ENCODE peak calls at places on chromosomes 1 and 21, in ten cellular contexts. R is GM12864, P is GM12865, H is dorsolateral prefrontal cortex, A is glutamatergic neuron, G is Calu3, V is fibroblast of mammary gland, M is A673, D is RWPE2, K is esophagus squamous epithelium. X is an unnamed sample.

GRCh38 chr1:83950106-83950661 is 48.7 kb downstream of the TTLL7 start:
- DNase-seq in R (no peak), P (no peak), H (no peak), A (no peak), G (no peak), V (no peak), M (no peak), D (no peak), K (no peak), X (no peak)

GRCh38 chr1:26472901-26473845 is 933 bp downstream of the HMGN2 start:
- DNase-seq in R (peak), P (peak), H (peak), A (peak), G (peak), V (peak), M (peak), D (peak), K (peak), X (peak)

GRCh38 chr1:198267921-198268320 is 111.1 kb downstream of the NEK7 start:
- DNase-seq in R (no peak), P (no peak), H (no peak), A (no peak), G (no peak), V (peak), M (no peak), D (no peak), K (no peak), X (no peak)

GRCh38 chr1:100229681-100230443 is 19.8 kb downstream of the DBT start:
- DNase-seq in R (no peak), P (no peak), H (no peak), A (no peak), G (no peak), V (no peak), M (no peak), D (no peak), K (no peak), X (no peak)

GRCh38 chr1:3821934-3822307 is 25.6 kb upstream of the LRRC47 start:
- DNase-seq in R (no peak), P (no peak), H (no peak), A (no peak), G (no peak), V (no peak), M (no peak), D (no peak), K (no peak), X (peak)

GRCh38 chr1:8090241-8090702 is 64.2 kb upstream of the ERRFI1 start:
- DNase-seq in R (no peak), P (no peak), H (no peak), A (no peak), G (no peak), V (peak), M (peak), D (no peak), K (no peak), X (no peak)

GRCh38 chr1:37147397-37147831 is 113.1 kb upstream of the GRIK3 start:
- DNase-seq in R (no peak), P (no peak), H (no peak), A (no peak), G (no peak), V (no peak), M (no peak), D (no peak), K (no peak), X (no peak)

GRCh38 chr1:9145021-9145668 is 16.2 kb upstream of the GPR157 start:
- DNase-seq in R (no peak), P (peak), H (no peak), A (no peak), G (peak), V (peak), M (no peak), D (no peak), K (no peak), X (peak)

GRCh38 chr1:18581420-18581880 is 49.2 kb upstream of the PAX7 start:
- DNase-seq in R (no peak), P (peak), H (peak), A (peak), G (peak), V (peak), M (peak), D (no peak), K (no peak), X (no peak)

GRCh38 chr21:45542242-45542666 is at the start of gene SLC19A1:
- DNase-seq in R (no peak), P (peak), H (peak), A (peak), G (peak), V (peak), M (peak), D (peak), K (no peak), X (peak)
- TF ChIP-seq CTCF in R (peak), P (peak), H (peak), A (peak), G (no peak), V (no peak), M (no peak), D (no peak), K (peak), X (peak)

GRCh38 chr1:66281808-66282207 is 252.1 kb upstream of the SGIP1 start:
- DNase-seq in R (no peak), P (no peak), H (no peak), A (no peak), G (no peak), V (no peak), M (no peak), D (no peak), K (no peak), X (no peak)

GRCh38 chr1:66283583-66284041 is 250.3 kb upstream of the SGIP1 start:
- DNase-seq in R (peak), P (peak), H (no peak), A (no peak), G (no peak), V (peak), M (no peak), D (no peak), K (no peak), X (no peak)

GRCh38 chr1:66282885-66283284 is 251.1 kb upstream of the SGIP1 start:
- DNase-seq in R (no peak), P (no peak), H (no peak), A (no peak), G (no peak), V (no peak), M (no peak), D (no peak), K (no peak), X (no peak)

GRCh38 chr1:66284746-66285145 is 249.2 kb upstream of the SGIP1 start:
- DNase-seq in R (no peak), P (no peak), H (no peak), A (no peak), G (no peak), V (no peak), M (no peak), D (no peak), K (no peak), X (no peak)

GRCh38 chr1:66282343-66282852 is 251.6 kb upstream of the SGIP1 start:
- DNase-seq in R (peak), P (peak), H (no peak), A (no peak), G (peak), V (peak), M (peak), D (no peak), K (no peak), X (no peak)
- TF ChIP-seq CTCF in R (no peak), P (peak), H (no peak), A (no peak), G (no peak), V (peak), M (peak), D (no peak), K (no peak), X (no peak)

GRCh38 chr1:24112381-24113169 is 640 bp upstream of the MYOM3 start:
- DNase-seq in R (peak), P (peak), H (no peak), A (no peak), G (peak), V (peak), M (peak), D (no peak), K (no peak), X (no peak)
- TF ChIP-seq CTCF in R (peak), P (peak), H (peak), A (no peak), G (no peak), V (peak), M (peak), D (peak), K (peak), X (peak)

GRCh38 chr1:203663294-203663693 is 36.7 kb downstream of the ATP2B4 start:
- DNase-seq in R (no peak), P (no peak), H (no peak), A (no peak), G (no peak), V (peak), M (peak), D (peak), K (no peak), X (no peak)
- TF ChIP-seq CTCF in R (no peak), P (no peak), H (no peak), A (no peak), G (no peak), V (peak), M (no peak), D (peak), K (peak), X (no peak)

DNA sequence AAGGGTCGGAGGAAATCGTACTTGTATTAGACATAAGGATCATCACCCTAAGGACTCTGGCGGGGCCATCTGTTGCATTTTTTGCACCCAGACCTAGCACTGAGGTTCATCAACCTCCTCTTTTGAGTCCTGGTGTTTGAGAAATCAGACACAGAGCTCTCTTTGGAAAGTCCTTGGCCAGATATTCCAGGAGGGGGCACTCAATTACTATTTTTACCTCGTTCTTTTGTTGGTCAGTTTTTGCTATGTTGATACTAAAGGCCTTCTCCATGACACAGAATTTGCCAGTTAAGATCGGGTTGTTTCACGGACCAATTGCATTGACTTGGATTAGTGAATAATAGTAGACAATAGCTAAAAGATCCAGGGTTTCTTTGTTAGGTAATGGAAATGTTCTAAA is 711.2 kb downstream of the KCNT2 start:
- DNase-seq in R (no peak), P (no peak), H (no peak), A (no peak), G (no peak), V (no peak), M (no peak), D (no peak), K (no peak), X (no peak)
- TF ChIP-seq CTCF in R (no peak), P (no peak), H (no peak), A (no peak), G (no peak), V (no peak), M (peak), D (no peak), K (peak), X (no peak)

GRCh38 chr1:243286409-243287127 is 30.7 kb downstream of the SDCCAG8 start:
- DNase-seq in R (no peak), P (no peak), H (no peak), A (no peak), G (no peak), V (peak), M (no peak), D (no peak), K (no peak), X (no peak)

GRCh38 chr1:243291287-243291686 is 35.4 kb downstream of the SDCCAG8 start:
- DNase-seq in R (no peak), P (no peak), H (no peak), A (no peak), G (no peak), V (no peak), M (no peak), D (no peak), K (no peak), X (no peak)

GRCh38 chr1:243288062-243288461 is 32.2 kb downstream of the SDCCAG8 start:
- DNase-seq in R (no peak), P (no peak), H (no peak), A (no peak), G (no peak), V (no peak), M (no peak), D (no peak), K (no peak), X (no peak)

GRCh38 chr1:243287652-243288051 is 31.8 kb downstream of the SDCCAG8 start:
- DNase-seq in R (peak), P (peak), H (no peak), A (no peak), G (no peak), V (peak), M (peak), D (no peak), K (no peak), X (peak)

GRCh38 chr1:243287128-243287470 is 31.3 kb downstream of the SDCCAG8 start:
- DNase-seq in R (no peak), P (no peak), H (no peak), A (no peak), G (no peak), V (peak), M (no peak), D (no peak), K (no peak), X (no peak)
- TF ChIP-seq CTCF in R (no peak), P (no peak), H (no peak), A (no peak), G (no peak), V (no peak), M (no peak), D (no peak), K (no peak), X (no peak)

DNA sequence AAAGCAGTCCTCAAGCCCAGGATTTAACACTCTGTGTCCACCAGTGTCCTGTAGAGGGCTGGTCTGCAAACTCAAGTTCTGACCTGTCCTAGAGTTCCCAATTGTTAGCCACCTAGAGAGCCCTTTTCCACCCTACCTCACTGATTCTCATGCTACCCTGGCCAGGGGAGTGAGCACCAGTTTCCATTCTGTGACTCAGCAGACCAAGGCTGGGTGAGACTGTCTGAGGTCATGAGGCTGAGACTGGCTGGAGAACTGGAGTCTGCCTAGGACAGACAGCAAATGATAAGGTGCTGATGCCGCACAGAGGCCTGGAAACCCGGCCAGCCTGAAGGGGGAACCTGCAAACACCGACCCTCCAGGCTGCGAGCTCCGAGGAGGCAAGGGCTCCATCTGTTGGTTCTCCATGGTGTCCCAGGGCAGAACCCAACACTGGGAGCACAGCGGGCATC is 13.7 kb downstream of the GLIS1 start:
- DNase-seq in R (no peak), P (no peak), H (no peak), A (no peak), G (no peak), V (no peak), M (peak), D (no peak), K (no peak), X (no peak)
- TF ChIP-seq CTCF in R (no peak), P (no peak), H (peak), A (no peak), G (no peak), V (no peak), M (peak), D (no peak), K (no peak), X (no peak)

GRCh38 chr1:199463521-199464127 is 563.9 kb upstream of the NR5A2 start:
- DNase-seq in R (peak), P (peak), H (no peak), A (no peak), G (peak), V (peak), M (peak), D (no peak), K (no peak), X (no peak)
- TF ChIP-seq CTCF in R (peak), P (peak), H (no peak), A (no peak), G (peak), V (peak), M (peak), D (peak), K (no peak), X (no peak)

X was measured in CD14-positive monocyte.